ENCODE peak calls at places on chromosomes 11 and 22, in four cellular contexts. N, Y, J and K are unnamed samples.
A peak's percentile ranks its signal among the peaks of the same experiment; 100 is the strongest.

GRCh38 chr11:6657346-6657745 is 1.7 kb upstream of the DCHS1 start:
- DNase-seq in Y (no peak), N (no peak), J (no peak), K (no peak)

GRCh38 chr11:61377461-61378160 is 14.8 kb upstream of the TMEM216 start:
- DNase-seq in N (no peak), Y (no peak), J (no peak), K (no peak)

GRCh38 chr11:69355346-69355940 is 61.5 kb downstream of the MYEOV start:
- DNase-seq in Y (no peak), N (no peak), J (no peak), K (no peak)

GRCh38 chr22:49404576-49405199 is 423.0 kb downstream of the BRD1 start:
- DNase-seq in N (no peak), J (no peak), Y (no peak), K (no peak)

GRCh38 chr11:95794086-95794485 is 3.8 kb downstream of the CEP57 start:
- DNase-seq in J (no peak), Y (no peak), N (no peak), K (no peak)

GRCh38 chr22:29877620-29878019 is 5.4 kb upstream of the MTMR3 start:
- DNase-seq in J (no peak), Y (no peak), N (peak; percentile 26), K (no peak)

GRCh38 chr22:17213976-17214375 is 5.3 kb downstream of the ADA2 start:
- DNase-seq in J (peak; percentile 47), N (no peak), Y (no peak), K (no peak)

GRCh38 chr22:34850010-34850409 is 215.9 kb upstream of the ISX start:
- DNase-seq in J (no peak), Y (no peak), N (no peak), K (no peak)

GRCh38 chr11:28842716-28843115 is 734.5 kb downstream of the METTL15 start:
- DNase-seq in J (no peak), N (no peak), Y (no peak), K (no peak)

GRCh38 chr22:24554316-24555159 is at the start of gene GUCD1:
- DNase-seq in N (peak; percentile 6), Y (no peak), J (peak; percentile 25), K (peak; percentile 4)

GRCh38 chr11:15199693-15200092 is 85.0 kb downstream of the INSC start:
- DNase-seq in N (peak; percentile 23), J (peak; percentile 94), Y (no peak), K (no peak)

GRCh38 chr22:17501679-17502285 is 61.5 kb upstream of the SLC25A18 start:
- DNase-seq in Y (no peak), J (peak; percentile 79), N (peak; percentile 61), K (no peak)

GRCh38 chr11:128328955-128329551 is 258.3 kb downstream of the ETS1 start:
- DNase-seq in Y (no peak), J (no peak), N (no peak), K (no peak)

GRCh38 chr11:122703541-122704272 is 48.2 kb downstream of the UBASH3B start:
- DNase-seq in N (no peak), J (no peak), Y (no peak), K (peak; percentile 65)

GRCh38 chr22:28574159-28574788 is 105.4 kb downstream of the TTC28 start:
- DNase-seq in N (no peak), J (no peak), Y (no peak), K (no peak)

GRCh38 chr22:17734197-17734596 is 40.1 kb downstream of the BID start:
- DNase-seq in N (no peak), Y (no peak), J (no peak), K (no peak)

GRCh38 chr11:113518716-113519495 is 43.7 kb upstream of the DRD2 start:
- DNase-seq in J (no peak), Y (no peak), N (no peak), K (no peak)

GRCh38 chr11:126102436-126102894 is 39.8 kb upstream of the CDON start:
- DNase-seq in Y (no peak), N (no peak), J (no peak), K (no peak)

GRCh38 chr11:120929664-120930154 is 94.2 kb upstream of the TBCEL start:
- DNase-seq in N (peak; percentile 10), J (peak; percentile 62), Y (no peak), K (no peak)